ENCODE peak calls at places on chromosomes 7 and 10, in eight cellular contexts. One of them, this sample, is unnamed.

GRCh38 chr10:12721334-12721733 is 280.2 kb downstream of the CCDC3 start:
- DNase-seq in ELR: no peak
- DNase-seq in EH: no peak
- DNase-seq in SJCRH30: no peak
- DNase-seq in NCI-H1092 treated with DMSO at 0.1 percent for 48 hours: no peak
- DNase-seq in kidney glomerular epithelial cell: no peak
- DNase-seq in tibial artery: no peak
- DNase-seq in heart right ventricle: no peak
- DNase-seq in this sample: no peak

GRCh38 chr7:140003913-140004382 is 58.8 kb downstream of the PARP12 start:
- DNase-seq in ELR: peak
- DNase-seq in EH: peak
- DNase-seq in SJCRH30: peak
- DNase-seq in NCI-H1092 treated with DMSO at 0.1 percent for 48 hours: no peak
- DNase-seq in kidney glomerular epithelial cell: peak
- DNase-seq in tibial artery: peak
- DNase-seq in heart right ventricle: no peak
- DNase-seq in this sample: no peak

GRCh38 chr10:96683065-96683464 is 37.2 kb downstream of the PIK3AP1 start:
- DNase-seq in ELR: peak
- DNase-seq in EH: peak
- DNase-seq in SJCRH30: peak
- DNase-seq in NCI-H1092 treated with DMSO at 0.1 percent for 48 hours: no peak
- DNase-seq in kidney glomerular epithelial cell: peak
- DNase-seq in tibial artery: no peak
- DNase-seq in heart right ventricle: no peak
- DNase-seq in this sample: no peak

GRCh38 chr10:121873236-121873635 is 54.6 kb downstream of the ATE1 start:
- DNase-seq in ELR: no peak
- DNase-seq in EH: peak
- DNase-seq in SJCRH30: no peak
- DNase-seq in NCI-H1092 treated with DMSO at 0.1 percent for 48 hours: no peak
- DNase-seq in kidney glomerular epithelial cell: peak
- DNase-seq in tibial artery: no peak
- DNase-seq in heart right ventricle: no peak
- DNase-seq in this sample: no peak

GRCh38 chr10:70575874-70576802 is 26.4 kb downstream of the PRF1 start:
- DNase-seq in ELR: peak
- DNase-seq in EH: peak
- DNase-seq in SJCRH30: peak
- DNase-seq in NCI-H1092 treated with DMSO at 0.1 percent for 48 hours: peak
- DNase-seq in kidney glomerular epithelial cell: peak
- DNase-seq in tibial artery: peak
- DNase-seq in heart right ventricle: peak
- DNase-seq in this sample: peak

GRCh38 chr10:43905502-43906236 is 257.0 kb upstream of the ZNF32 start:
- DNase-seq in ELR: no peak
- DNase-seq in EH: peak
- DNase-seq in SJCRH30: no peak
- DNase-seq in NCI-H1092 treated with DMSO at 0.1 percent for 48 hours: no peak
- DNase-seq in kidney glomerular epithelial cell: no peak
- DNase-seq in tibial artery: no peak
- DNase-seq in heart right ventricle: peak
- DNase-seq in this sample: no peak

GRCh38 chr7:55138663-55139062 is 119.8 kb downstream of the EGFR start:
- DNase-seq in ELR: no peak
- DNase-seq in EH: no peak
- DNase-seq in SJCRH30: no peak
- DNase-seq in NCI-H1092 treated with DMSO at 0.1 percent for 48 hours: no peak
- DNase-seq in kidney glomerular epithelial cell: no peak
- DNase-seq in tibial artery: no peak
- DNase-seq in heart right ventricle: no peak
- DNase-seq in this sample: no peak

GRCh38 chr10:31146496-31147219 is 115.0 kb upstream of the ZNF438 start:
- DNase-seq in ELR: peak
- DNase-seq in EH: peak
- DNase-seq in SJCRH30: peak
- DNase-seq in NCI-H1092 treated with DMSO at 0.1 percent for 48 hours: no peak
- DNase-seq in kidney glomerular epithelial cell: peak
- DNase-seq in tibial artery: no peak
- DNase-seq in heart right ventricle: peak
- DNase-seq in this sample: no peak

GRCh38 chr10:115957010-115957395 is 316.0 kb downstream of the GFRA1 start:
- DNase-seq in ELR: peak
- DNase-seq in EH: peak
- DNase-seq in SJCRH30: no peak
- DNase-seq in NCI-H1092 treated with DMSO at 0.1 percent for 48 hours: no peak
- DNase-seq in kidney glomerular epithelial cell: no peak
- DNase-seq in tibial artery: no peak
- DNase-seq in heart right ventricle: no peak
- DNase-seq in this sample: no peak

GRCh38 chr7:157565201-157565626 is 228.4 kb downstream of the DNAJB6 start:
- DNase-seq in ELR: no peak
- DNase-seq in EH: no peak
- DNase-seq in SJCRH30: no peak
- DNase-seq in NCI-H1092 treated with DMSO at 0.1 percent for 48 hours: no peak
- DNase-seq in kidney glomerular epithelial cell: no peak
- DNase-seq in tibial artery: no peak
- DNase-seq in heart right ventricle: no peak
- DNase-seq in this sample: no peak

GRCh38 chr10:13414855-13415254 is 66.8 kb upstream of the SEPHS1 start:
- DNase-seq in ELR: peak
- DNase-seq in EH: peak
- DNase-seq in SJCRH30: no peak
- DNase-seq in NCI-H1092 treated with DMSO at 0.1 percent for 48 hours: no peak
- DNase-seq in kidney glomerular epithelial cell: no peak
- DNase-seq in tibial artery: no peak
- DNase-seq in heart right ventricle: no peak
- DNase-seq in this sample: no peak

GRCh38 chr7:27850531-27850930 is 110.6 kb downstream of the TAX1BP1 start:
- DNase-seq in ELR: no peak
- DNase-seq in EH: no peak
- DNase-seq in SJCRH30: no peak
- DNase-seq in NCI-H1092 treated with DMSO at 0.1 percent for 48 hours: no peak
- DNase-seq in kidney glomerular epithelial cell: no peak
- DNase-seq in tibial artery: no peak
- DNase-seq in heart right ventricle: no peak
- DNase-seq in this sample: no peak

GRCh38 chr10:1424648-1425047 is 312.7 kb downstream of the ADARB2 start:
- DNase-seq in ELR: no peak
- DNase-seq in EH: no peak
- DNase-seq in SJCRH30: no peak
- DNase-seq in NCI-H1092 treated with DMSO at 0.1 percent for 48 hours: no peak
- DNase-seq in kidney glomerular epithelial cell: no peak
- DNase-seq in tibial artery: no peak
- DNase-seq in heart right ventricle: no peak
- DNase-seq in this sample: no peak

GRCh38 chr7:99798972-99799371 is 15.0 kb upstream of the CYP3A4 start:
- DNase-seq in ELR: no peak
- DNase-seq in EH: no peak
- DNase-seq in SJCRH30: no peak
- DNase-seq in NCI-H1092 treated with DMSO at 0.1 percent for 48 hours: no peak
- DNase-seq in kidney glomerular epithelial cell: no peak
- DNase-seq in tibial artery: no peak
- DNase-seq in heart right ventricle: no peak
- DNase-seq in this sample: no peak

GRCh38 chr10:89838002-89838615 is 136.7 kb downstream of the KIF20B start:
- DNase-seq in ELR: no peak
- DNase-seq in EH: no peak
- DNase-seq in SJCRH30: no peak
- DNase-seq in NCI-H1092 treated with DMSO at 0.1 percent for 48 hours: no peak
- DNase-seq in kidney glomerular epithelial cell: no peak
- DNase-seq in tibial artery: no peak
- DNase-seq in heart right ventricle: no peak
- DNase-seq in this sample: no peak

GRCh38 chr7:40329601-40330153 is 194.9 kb downstream of the SUGCT start:
- DNase-seq in ELR: peak
- DNase-seq in EH: peak
- DNase-seq in SJCRH30: no peak
- DNase-seq in NCI-H1092 treated with DMSO at 0.1 percent for 48 hours: peak
- DNase-seq in kidney glomerular epithelial cell: peak
- DNase-seq in tibial artery: no peak
- DNase-seq in heart right ventricle: no peak
- DNase-seq in this sample: peak

GRCh38 chr10:42593284-42593683 is 45.1 kb downstream of the ZNF33B start:
- DNase-seq in ELR: peak
- DNase-seq in EH: no peak
- DNase-seq in SJCRH30: no peak
- DNase-seq in NCI-H1092 treated with DMSO at 0.1 percent for 48 hours: no peak
- DNase-seq in kidney glomerular epithelial cell: no peak
- DNase-seq in tibial artery: no peak
- DNase-seq in heart right ventricle: no peak
- DNase-seq in this sample: no peak

GRCh38 chr7:87543623-87544022 is 57.1 kb downstream of the ABCB1 start:
- DNase-seq in ELR: no peak
- DNase-seq in EH: no peak
- DNase-seq in SJCRH30: no peak
- DNase-seq in NCI-H1092 treated with DMSO at 0.1 percent for 48 hours: no peak
- DNase-seq in kidney glomerular epithelial cell: no peak
- DNase-seq in tibial artery: no peak
- DNase-seq in heart right ventricle: no peak
- DNase-seq in this sample: no peak

GRCh38 chr10:35339946-35340345 is 3.6 kb downstream of the CCNY start:
- DNase-seq in ELR: peak
- DNase-seq in EH: no peak
- DNase-seq in SJCRH30: no peak
- DNase-seq in NCI-H1092 treated with DMSO at 0.1 percent for 48 hours: no peak
- DNase-seq in kidney glomerular epithelial cell: no peak
- DNase-seq in tibial artery: no peak
- DNase-seq in heart right ventricle: no peak
- DNase-seq in this sample: no peak

GRCh38 chr10:116099031-116099430 is 174.0 kb downstream of the GFRA1 start:
- DNase-seq in ELR: no peak
- DNase-seq in EH: peak
- DNase-seq in SJCRH30: no peak
- DNase-seq in NCI-H1092 treated with DMSO at 0.1 percent for 48 hours: no peak
- DNase-seq in kidney glomerular epithelial cell: peak
- DNase-seq in tibial artery: no peak
- DNase-seq in heart right ventricle: no peak
- DNase-seq in this sample: no peak

GRCh38 chr10:77247076-77247561 is 390.5 kb downstream of the KCNMA1 start:
- DNase-seq in ELR: no peak
- DNase-seq in EH: no peak
- DNase-seq in SJCRH30: no peak
- DNase-seq in NCI-H1092 treated with DMSO at 0.1 percent for 48 hours: peak
- DNase-seq in kidney glomerular epithelial cell: no peak
- DNase-seq in tibial artery: no peak
- DNase-seq in heart right ventricle: no peak
- DNase-seq in this sample: peak

This sample was measured in NCI-H2029.